ENCODE peak calls at places on chromosomes 5 and 9, in four cellular contexts. One of them, this sample, is unnamed.
A peak's percentile ranks its signal among the peaks of the same experiment; 100 is the strongest.

GRCh38 chr9:106947097-106947496 is 84.1 kb downstream of the ZNF462 start:
- DNase-seq in HCT116: no peak
- DNase-seq in K562: no peak
- DNase-seq in HepG2: no peak
- DNase-seq in this sample: no peak

GRCh38 chr5:127988149-127988755 is 95.3 kb upstream of the SLC12A2 start:
- DNase-seq in HCT116: peak; percentile 48
- DNase-seq in K562: no peak
- DNase-seq in HepG2: peak; percentile 10
- DNase-seq in this sample: peak; percentile 73

GRCh38 chr5:115098041-115098702 is 71.5 kb downstream of the TRIM36 start:
- DNase-seq in HCT116: peak; percentile 42
- DNase-seq in K562: peak; percentile 30
- DNase-seq in HepG2: peak; percentile 32
- DNase-seq in this sample: peak; percentile 28

GRCh38 chr5:44565872-44566271 is 176.7 kb upstream of the FGF10 start:
- DNase-seq in HCT116: no peak
- DNase-seq in K562: no peak
- DNase-seq in HepG2: no peak
- DNase-seq in this sample: no peak

GRCh38 chr9:111919875-111920274 is 23.3 kb downstream of the UGCG start:
- DNase-seq in HCT116: no peak
- DNase-seq in K562: no peak
- DNase-seq in HepG2: no peak
- DNase-seq in this sample: no peak

GRCh38 chr9:33185858-33186257 is 18.7 kb upstream of the B4GALT1 start:
- DNase-seq in HCT116: no peak
- DNase-seq in K562: no peak
- DNase-seq in HepG2: no peak
- DNase-seq in this sample: no peak

GRCh38 chr5:145347026-145347616 is 488.0 kb downstream of the PRELID2 start:
- DNase-seq in HCT116: peak; percentile 23
- DNase-seq in K562: no peak
- DNase-seq in HepG2: peak; percentile 9
- DNase-seq in this sample: no peak

GRCh38 chr5:133391349-133392136 is 220.8 kb downstream of the FSTL4 start:
- DNase-seq in HCT116: no peak
- DNase-seq in K562: no peak
- DNase-seq in HepG2: no peak
- DNase-seq in this sample: no peak

GRCh38 chr5:125576823-125577222 is 830.4 kb upstream of the ZNF608 start:
- DNase-seq in HCT116: no peak
- DNase-seq in K562: no peak
- DNase-seq in HepG2: no peak
- DNase-seq in this sample: no peak

GRCh38 chr9:4666042-4666699 is at the start of gene SPATA6L:
- DNase-seq in HCT116: no peak
- DNase-seq in K562: no peak
- DNase-seq in HepG2: peak; percentile 11
- DNase-seq in this sample: no peak

GRCh38 chr5:34858798-34859197 is 19.8 kb downstream of the TTC23L start:
- DNase-seq in HCT116: no peak
- DNase-seq in K562: no peak
- DNase-seq in HepG2: no peak
- DNase-seq in this sample: no peak

GRCh38 chr9:89750117-89750551 is 145.3 kb downstream of the GADD45G start:
- DNase-seq in HCT116: no peak
- DNase-seq in K562: no peak
- DNase-seq in HepG2: no peak
- DNase-seq in this sample: no peak

GRCh38 chr5:42168091-42168670 is 243.1 kb downstream of the FBXO4 start:
- DNase-seq in HCT116: no peak
- DNase-seq in K562: no peak
- DNase-seq in HepG2: no peak
- DNase-seq in this sample: no peak

GRCh38 chr5:94376672-94377345 is 241.6 kb downstream of the KIAA0825 start:
- DNase-seq in HCT116: no peak
- DNase-seq in K562: no peak
- DNase-seq in HepG2: no peak
- DNase-seq in this sample: no peak

GRCh38 chr9:12748016-12748415 is 26.8 kb upstream of the LURAP1L start:
- DNase-seq in HCT116: no peak
- DNase-seq in K562: no peak
- DNase-seq in HepG2: no peak
- DNase-seq in this sample: no peak

GRCh38 chr9:89885156-89885555 is 280.3 kb downstream of the GADD45G start:
- DNase-seq in HCT116: no peak
- DNase-seq in K562: no peak
- DNase-seq in HepG2: no peak
- DNase-seq in this sample: no peak

GRCh38 chr5:152405145-152405544 is at the start of gene NMUR2:
- DNase-seq in HCT116: no peak
- DNase-seq in K562: no peak
- DNase-seq in HepG2: no peak
- DNase-seq in this sample: no peak

GRCh38 chr5:83222906-83223305 is 145.6 kb downstream of the XRCC4 start:
- DNase-seq in HCT116: no peak
- DNase-seq in K562: no peak
- DNase-seq in HepG2: no peak
- DNase-seq in this sample: no peak

GRCh38 chr5:132466453-132467291 is 23.9 kb downstream of the IRF1 start:
- DNase-seq in HCT116: no peak
- DNase-seq in K562: no peak
- DNase-seq in HepG2: peak; percentile 61
- DNase-seq in this sample: no peak

GRCh38 chr5:68277427-68277826 is 61.9 kb downstream of the PIK3R1 start:
- DNase-seq in HCT116: no peak
- DNase-seq in K562: no peak
- DNase-seq in HepG2: no peak
- DNase-seq in this sample: no peak
- H3K36me3 ChIP-seq in HCT116: peaks cover 2% of the 10 kb centered on the region
- H3K36me3 ChIP-seq in K562: peaks cover 3% of the 10 kb centered on the region
- H3K36me3 ChIP-seq in HepG2: peaks cover 88% of the 10 kb centered on the region
- H3K36me3 ChIP-seq in this sample: peaks cover 7% of the 10 kb centered on the region

GRCh38 chr9:14433841-14434511 is 120.0 kb upstream of the NFIB start:
- DNase-seq in HCT116: peak; percentile 56
- DNase-seq in K562: no peak
- DNase-seq in HepG2: peak; percentile 20
- DNase-seq in this sample: peak; percentile 15
- TF ChIP-seq TCF7L2 in HCT116: no peak
- TF ChIP-seq TCF7L2 in K562: no peak
- TF ChIP-seq TCF7L2 in HepG2: no peak
- TF ChIP-seq TCF7L2 in this sample: no peak

GRCh38 chr5:73172893-73173292 is at the start of gene TMEM174:
- DNase-seq in HCT116: no peak
- DNase-seq in K562: no peak
- DNase-seq in HepG2: no peak
- DNase-seq in this sample: no peak
- H3K27me3 ChIP-seq in HCT116: no peaks in the 10 kb centered on the region
- H3K27me3 ChIP-seq in K562: peaks cover 15% of the 10 kb centered on the region
- H3K27me3 ChIP-seq in HepG2: no peaks in the 10 kb centered on the region
- H3K27me3 ChIP-seq in this sample: no peaks in the 10 kb centered on the region

GRCh38 chr5:78573318-78573717 is 75.3 kb downstream of the LHFPL2 start:
- DNase-seq in HCT116: no peak
- DNase-seq in K562: no peak
- DNase-seq in HepG2: no peak
- DNase-seq in this sample: no peak
- H3K36me3 ChIP-seq in HCT116: no peaks in the 10 kb centered on the region
- H3K36me3 ChIP-seq in K562: no peaks in the 10 kb centered on the region
- H3K36me3 ChIP-seq in HepG2: no peaks in the 10 kb centered on the region
- H3K36me3 ChIP-seq in this sample: no peaks in the 10 kb centered on the region